ENCODE peak calls at places on chromosomes 1 and 21, in five cellular contexts. V is DMS53, D is LHCN-M2, M is EL, Y is EH. F is an unnamed sample.

GRCh38 chr1:242432491-242433095 is 91.9 kb downstream of the PLD5 start:
- DNase-seq in V (no peak), D (no peak), M (no peak), Y (no peak), F (no peak)

GRCh38 chr1:241612533-241613505 is 27.4 kb downstream of the CHML start:
- DNase-seq in V (peak; percentile 9), D (peak; percentile 82), M (peak; percentile 95), Y (peak; percentile 91), F (no peak)

GRCh38 chr1:116697892-116698595 is 30.5 kb upstream of the IGSF3 start:
- DNase-seq in V (no peak), D (peak; percentile 89), M (no peak), Y (no peak), F (no peak)

GRCh38 chr1:115133440-115133839 is 44.1 kb upstream of the TSPAN2 start:
- DNase-seq in V (no peak), D (no peak), M (peak; percentile 68), Y (peak; percentile 71), F (no peak)

GRCh38 chr1:36386262-36387140 is 777 bp upstream of the STK40 start:
- DNase-seq in V (peak; percentile 99), D (peak; percentile 100), M (peak; percentile 100), Y (peak; percentile 100), F (peak; percentile 88)

GRCh38 chr1:93503816-93504215 is 55.9 kb downstream of the FNBP1L start:
- DNase-seq in V (no peak), D (no peak), M (no peak), Y (no peak), F (no peak)

GRCh38 chr1:53545663-53546408 is 86.6 kb downstream of the DMRTB1 start:
- DNase-seq in V (no peak), D (no peak), M (no peak), Y (peak; percentile 47), F (no peak)

GRCh38 chr1:101379939-101380338 is 143.1 kb downstream of the S1PR1 start:
- DNase-seq in V (no peak), D (no peak), M (no peak), Y (no peak), F (no peak)

GRCh38 chr1:9900142-9901043 is 9.7 kb downstream of the CTNNBIP1 start:
- DNase-seq in V (peak; percentile 97), D (no peak), M (no peak), Y (no peak), F (peak; percentile 36)

GRCh38 chr1:13543927-13544556 is 30.2 kb upstream of the LRRC38 start:
- DNase-seq in V (peak; percentile 36), D (no peak), M (no peak), Y (no peak), F (peak; percentile 43)

GRCh38 chr1:31815752-31816484 is at the start of gene SPOCD1:
- DNase-seq in V (peak; percentile 93), D (peak; percentile 54), M (peak; percentile 89), Y (peak; percentile 87), F (peak; percentile 31)

GRCh38 chr1:219459321-219460105 is 153.4 kb downstream of the ZC3H11B start:
- DNase-seq in V (no peak), D (no peak), M (peak; percentile 23), Y (peak; percentile 38), F (no peak)

GRCh38 chr1:152182942-152183341 is 23.9 kb upstream of the RPTN start:
- DNase-seq in V (peak; percentile 22), D (peak; percentile 87), M (peak; percentile 83), Y (peak; percentile 90), F (no peak)

GRCh38 chr1:62361426-62361825 is 42.2 kb upstream of the KANK4 start:
- DNase-seq in V (no peak), D (no peak), M (no peak), Y (no peak), F (no peak)

GRCh38 chr1:229871078-229871676 is 195.9 kb upstream of the GALNT2 start:
- DNase-seq in V (no peak), D (peak; percentile 42), M (no peak), Y (no peak), F (no peak)

GRCh38 chr21:25557170-25557569 is 50.1 kb downstream of the MRPL39 start:
- DNase-seq in V (no peak), D (peak; percentile 42), M (peak; percentile 45), Y (no peak), F (no peak)

GRCh38 chr1:31548518-31548898 is 27.8 kb upstream of the TINAGL1 start:
- DNase-seq in V (no peak), D (no peak), M (no peak), Y (no peak), F (no peak)

GRCh38 chr1:36081926-36082485 is 1.9 kb upstream of the TEKT2 start:
- DNase-seq in V (peak; percentile 9), D (no peak), M (no peak), Y (no peak), F (no peak)

GRCh38 chr1:88683516-88683847 is 591 bp upstream of the PKN2 start:
- DNase-seq in V (peak; percentile 89), D (no peak), M (no peak), Y (no peak), F (no peak)

F was measured in hippocampal formation.